ENCODE peak calls at places on chromosome 18, in ten cellular contexts. V is BJ; Y is left ventricle myocardium inferior; T is Panc1; S is IMR-90; Q is astrocyte; B is thoracic aorta; C is fibroblast of lung; K is CD4-positive, alpha-beta memory T cell; M is cardiac muscle cell. O is an unnamed sample.

GRCh38 chr18:43620936-43621335 is 343.6 kb upstream of the SYT4 start:
- DNase-seq in S (peak), C (peak), V (no peak), Q (peak), K (no peak), T (no peak), Y (no peak), M (peak), B (no peak), O (peak)

GRCh38 chr18:9160014-9160413 is 23.4 kb downstream of the ANKRD12 start:
- DNase-seq in Y (no peak), V (no peak), K (no peak), T (no peak), B (no peak), Q (no peak), C (no peak), M (no peak), S (no peak), O (no peak)

GRCh38 chr18:13387856-13388548 is 169.4 kb downstream of the LDLRAD4 start:
- DNase-seq in V (peak), K (no peak), T (no peak), C (peak), M (no peak), S (peak), Y (no peak), B (no peak), Q (peak), O (no peak)

GRCh38 chr18:35938562-35938961 is 33.9 kb upstream of the RMP24 start:
- DNase-seq in M (peak), T (no peak), B (no peak), Q (peak), S (no peak), Y (no peak), V (no peak), C (peak), K (no peak), O (no peak)

GRCh38 chr18:8811115-8811514 is 105.8 kb downstream of the MTCL1 start:
- DNase-seq in M (no peak), B (no peak), T (no peak), C (no peak), V (no peak), Y (no peak), K (no peak), S (no peak), Q (no peak), O (no peak)

GRCh38 chr18:42053188-42053781 is 98.3 kb downstream of the PIK3C3 start:
- DNase-seq in V (no peak), S (peak), C (peak), K (peak), M (peak), Y (no peak), Q (peak), T (no peak), B (no peak), O (peak)

GRCh38 chr18:34522627-34523026 is 187.5 kb upstream of the DTNA start:
- DNase-seq in V (no peak), M (no peak), S (no peak), T (no peak), K (no peak), Q (no peak), C (no peak), B (no peak), Y (no peak), O (no peak)

GRCh38 chr18:63366270-63366990 is 576 bp downstream of the KDSR start:
- DNase-seq in V (no peak), Q (peak), K (peak), C (peak), Y (peak), S (peak), M (peak), B (peak), T (no peak), O (peak)

GRCh38 chr18:10284571-10285282 is 169.7 kb upstream of the APCDD1 start:
- DNase-seq in T (no peak), B (no peak), V (no peak), Y (no peak), M (no peak), Q (no peak), K (no peak), S (no peak), C (no peak), O (no peak)

GRCh38 chr18:69691008-69691760 is 256.5 kb downstream of the CD226 start:
- DNase-seq in Y (no peak), B (no peak), C (no peak), M (no peak), K (no peak), T (no peak), V (no peak), Q (no peak), S (no peak), O (no peak)

GRCh38 chr18:2884706-2885285 is 38.0 kb downstream of the EMILIN2 start:
- DNase-seq in M (no peak), S (no peak), B (no peak), Y (no peak), V (no peak), T (no peak), K (no peak), Q (no peak), C (no peak), O (no peak)

GRCh38 chr18:6777509-6777908 is 48.0 kb downstream of the ARHGAP28 start:
- DNase-seq in C (no peak), B (no peak), K (no peak), T (no peak), V (no peak), Y (no peak), M (no peak), Q (no peak), S (no peak), O (no peak)
- H3K4me3 ChIP-seq in C (no peak), B (no peak), K (no peak), T (no peak), V (no peak), Y (no peak), M (no peak), Q (no peak), S (no peak), O (no peak)

GRCh38 chr18:44681611-44682010 is 923 bp downstream of the SETBP1 start:
- DNase-seq in B (no peak), S (no peak), Y (no peak), M (no peak), T (no peak), K (no peak), Q (no peak), V (no peak), C (no peak), O (no peak)

GRCh38 chr18:44683566-44683965 is 2.9 kb downstream of the SETBP1 start:
- DNase-seq in Q (no peak), Y (no peak), V (no peak), K (no peak), M (no peak), B (no peak), C (no peak), S (no peak), T (no peak), O (no peak)

GRCh38 chr18:44681039-44681595 is 429 bp downstream of the SETBP1 start:
- DNase-seq in K (peak), V (no peak), B (no peak), S (no peak), T (no peak), C (no peak), M (no peak), Y (no peak), Q (no peak), O (no peak)

GRCh38 chr18:44682181-44682870 is 1.6 kb downstream of the SETBP1 start:
- DNase-seq in K (no peak), T (no peak), Q (no peak), S (no peak), V (no peak), Y (peak), M (no peak), B (no peak), C (no peak), O (no peak)

GRCh38 chr18:44682871-44683221 is 2.2 kb downstream of the SETBP1 start:
- DNase-seq in S (no peak), M (no peak), C (peak), B (no peak), V (no peak), T (no peak), Y (no peak), Q (no peak), K (no peak), O (no peak)
- H3K4me3 ChIP-seq in S (no peak), M (peak), C (peak), B (peak), V (peak), T (no peak), Y (peak), Q (no peak), K (no peak), O (no peak)

GRCh38 chr18:61432590-61432989 is 99.4 kb downstream of the CDH20 start:
- DNase-seq in V (no peak), Q (no peak), B (no peak), S (no peak), Y (no peak), T (no peak), C (no peak), K (no peak), M (no peak), O (no peak)
- H3K4me3 ChIP-seq in V (no peak), Q (no peak), B (no peak), S (no peak), Y (no peak), T (no peak), C (no peak), K (no peak), M (no peak), O (no peak)

GRCh38 chr18:75407468-75408437 is 19.8 kb downstream of the SMIM21 start:
- DNase-seq in Q (peak), V (no peak), K (no peak), T (no peak), C (peak), S (peak), B (no peak), M (peak), Y (no peak), O (no peak)
- H3K4me3 ChIP-seq in Q (peak), V (no peak), K (no peak), T (no peak), C (no peak), S (no peak), B (peak), M (no peak), Y (no peak), O (no peak)

DNA sequence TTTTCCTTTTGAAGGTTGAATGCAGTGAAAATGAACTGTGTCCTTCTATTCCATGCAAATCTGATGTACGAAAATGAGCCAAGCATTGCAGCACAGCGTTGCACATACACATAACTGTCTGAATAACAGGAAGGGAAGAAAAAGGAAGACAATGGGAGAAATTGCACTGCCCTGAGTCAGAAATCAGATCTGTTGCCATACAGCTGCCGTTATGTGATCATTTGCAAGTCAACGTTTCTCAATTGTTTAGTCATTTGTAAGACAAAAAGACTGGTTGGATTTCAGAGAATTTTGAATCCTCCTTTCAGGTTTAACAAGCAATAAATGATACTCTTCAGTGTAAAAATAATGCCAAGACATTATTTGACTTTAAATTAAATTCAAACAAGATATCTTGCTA is 284.1 kb downstream of the DSEL start:
- DNase-seq in V (no peak), T (no peak), C (peak), Q (peak), K (no peak), B (no peak), S (peak), M (peak), Y (no peak), O (no peak)
- H3K4me3 ChIP-seq in V (no peak), T (no peak), C (no peak), Q (no peak), K (no peak), B (no peak), S (no peak), M (no peak), Y (no peak), O (no peak)

GRCh38 chr18:77131100-77131651 is 1.4 kb downstream of the MBP start:
- DNase-seq in K (peak), T (no peak), Q (no peak), V (no peak), M (peak), B (no peak), S (no peak), Y (peak), C (peak), O (no peak)

GRCh38 chr18:77129150-77129551 is 3.4 kb downstream of the MBP start:
- DNase-seq in S (peak), B (no peak), Q (peak), M (peak), C (peak), V (peak), Y (no peak), K (no peak), T (no peak), O (no peak)

GRCh38 chr18:77124452-77124922 is 8.1 kb downstream of the MBP start:
- DNase-seq in V (no peak), Y (no peak), S (no peak), T (no peak), K (peak), M (no peak), Q (no peak), B (no peak), C (peak), O (peak)

GRCh38 chr18:77130229-77131099 is 2.1 kb downstream of the MBP start:
- DNase-seq in T (no peak), S (no peak), B (no peak), V (no peak), Q (no peak), Y (no peak), M (no peak), K (no peak), C (no peak), O (no peak)

DNA sequence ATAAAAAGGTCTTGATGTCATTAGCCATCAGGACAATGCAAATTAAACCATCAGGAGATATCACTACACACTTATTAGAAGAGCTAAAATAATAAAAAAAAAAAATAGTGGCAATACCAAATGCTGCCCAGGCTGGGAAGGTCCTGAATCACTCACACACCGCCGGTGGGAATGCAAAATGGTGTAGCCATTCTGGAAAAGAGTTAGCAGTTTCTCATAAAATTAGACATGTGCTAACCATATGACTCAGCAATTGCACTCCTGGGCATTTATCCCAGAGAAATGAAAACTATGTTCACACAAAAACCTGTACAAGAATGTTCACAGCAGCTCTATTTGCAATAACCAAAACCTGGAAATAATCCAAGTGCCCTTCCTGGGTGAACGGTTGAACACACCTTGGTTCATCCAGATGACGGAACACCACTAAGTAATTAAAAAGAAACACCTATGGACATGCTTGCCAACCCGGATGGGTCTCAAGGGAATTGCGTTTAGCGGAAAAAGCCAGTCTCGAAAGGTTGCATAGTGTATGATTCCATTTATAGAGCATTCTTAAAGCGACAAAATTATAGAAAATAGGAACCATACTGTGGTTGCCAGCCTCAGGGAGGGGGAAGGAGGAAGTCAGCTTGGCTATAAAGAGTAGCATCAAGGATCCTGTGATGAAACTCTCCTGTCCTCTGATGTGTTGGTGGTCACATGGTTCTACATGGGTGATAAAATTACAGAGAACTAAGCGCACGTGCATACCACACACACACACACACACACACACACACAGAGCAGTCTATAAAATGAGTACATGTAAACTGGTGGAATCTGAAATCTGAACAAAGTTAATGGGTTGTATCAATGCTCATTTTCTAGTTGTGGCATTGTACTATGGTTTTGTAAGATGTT is 4.6 kb downstream of the MBP start:
- DNase-seq in M (peak), B (no peak), Y (no peak), Q (peak), T (peak), S (peak), V (peak), K (peak), C (peak), O (peak)
- H3K4me3 ChIP-seq in M (no peak), B (peak), Y (no peak), Q (no peak), T (peak), S (no peak), V (no peak), K (peak), C (no peak), O (peak)

DNA sequence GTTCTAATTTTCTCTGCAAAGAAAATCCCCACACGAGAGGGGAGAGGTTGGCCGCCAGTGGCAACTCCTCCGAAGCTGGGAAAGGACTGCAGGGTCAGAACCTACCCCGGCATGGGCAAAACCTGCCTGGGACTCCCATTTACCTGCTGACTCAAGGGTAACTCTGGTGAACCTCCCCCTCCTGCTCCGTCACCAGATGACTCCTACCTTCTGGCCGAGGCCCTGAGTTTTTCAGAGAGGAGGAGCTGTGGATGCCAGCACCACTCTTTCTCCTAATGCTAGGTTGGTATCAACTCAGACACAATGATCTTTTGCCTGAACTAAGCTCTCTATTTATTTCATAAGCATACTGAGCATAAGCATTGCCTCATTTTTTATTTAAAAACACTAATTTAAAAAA is 96.6 kb downstream of the ALPK2 start:
- DNase-seq in C (no peak), T (no peak), V (no peak), B (no peak), K (no peak), S (no peak), Y (no peak), M (no peak), Q (no peak), O (no peak)
- H3K4me3 ChIP-seq in C (no peak), T (no peak), V (no peak), B (no peak), K (no peak), S (no peak), Y (no peak), M (no peak), Q (no peak), O (no peak)

GRCh38 chr18:25284278-25284677 is 67.7 kb downstream of the ZNF521 start:
- DNase-seq in M (no peak), C (no peak), T (no peak), B (no peak), S (no peak), Y (no peak), V (no peak), K (no peak), Q (no peak), O (no peak)

GRCh38 chr18:25284861-25285574 is 66.9 kb downstream of the ZNF521 start:
- DNase-seq in V (peak), S (peak), Q (peak), M (peak), C (peak), Y (no peak), T (no peak), K (no peak), B (no peak), O (peak)

GRCh38 chr18:25289040-25289631 is 62.8 kb downstream of the ZNF521 start:
- DNase-seq in C (peak), M (peak), Y (no peak), V (peak), S (peak), T (no peak), K (no peak), B (no peak), Q (peak), O (no peak)

GRCh38 chr18:25288340-25288955 is 63.5 kb downstream of the ZNF521 start:
- DNase-seq in S (no peak), K (no peak), Q (no peak), T (no peak), V (no peak), Y (no peak), C (no peak), B (no peak), M (no peak), O (no peak)

GRCh38 chr18:25287096-25287495 is 64.9 kb downstream of the ZNF521 start:
- DNase-seq in V (no peak), M (no peak), Q (no peak), B (no peak), Y (no peak), C (no peak), T (no peak), K (no peak), S (no peak), O (no peak)
- H3K4me3 ChIP-seq in V (no peak), M (no peak), Q (no peak), B (no peak), Y (no peak), C (no peak), T (no peak), K (no peak), S (no peak), O (no peak)

O was measured in Jurkat, Clone E6-1.